ENCODE peak calls at places on chromosome 10, in five cellular contexts. U is uterus, M is PC-3, A is heart right ventricle, T is tibial nerve. V is an unnamed sample.

GRCh38 chr10:2111936-2112335 is 374.6 kb upstream of the ADARB2 start:
- DNase-seq in U (no peak), M (peak), A (no peak), T (no peak), V (peak)

GRCh38 chr10:90193240-90193985 is 492.0 kb downstream of the KIF20B start:
- DNase-seq in U (no peak), M (peak), A (no peak), T (no peak), V (no peak)

GRCh38 chr10:96863922-96864543 is 31.9 kb downstream of the LCOR start:
- DNase-seq in U (no peak), M (peak), A (no peak), T (no peak), V (peak)

GRCh38 chr10:108970016-108970415 is 953.3 kb downstream of the XPNPEP1 start:
- DNase-seq in U (no peak), M (peak), A (no peak), T (no peak), V (peak)

GRCh38 chr10:63058236-63058635 is 74.9 kb upstream of the NRBF2 start:
- DNase-seq in U (no peak), M (no peak), A (no peak), T (no peak), V (no peak)

GRCh38 chr10:8438603-8439002 is 384.1 kb downstream of the GATA3 start:
- DNase-seq in U (no peak), M (no peak), A (no peak), T (no peak), V (no peak)

GRCh38 chr10:32263300-32263699 is 83.7 kb downstream of the EPC1 start:
- DNase-seq in U (no peak), M (peak), A (no peak), T (no peak), V (peak)

GRCh38 chr10:69742928-69743602 is 58.6 kb upstream of the COL13A1 start:
- DNase-seq in U (no peak), M (peak), A (no peak), T (no peak), V (peak)

GRCh38 chr10:110852255-110852896 is 19.4 kb upstream of the PDCD4 start:
- DNase-seq in U (no peak), M (peak), A (no peak), T (no peak), V (peak)

GRCh38 chr10:60280475-60280874 is 109.2 kb downstream of the ANK3 start:
- DNase-seq in U (no peak), M (peak), A (no peak), T (no peak), V (no peak)

GRCh38 chr10:79444243-79445119 is 943 bp downstream of the ZCCHC24 start:
- DNase-seq in U (peak), M (peak), A (peak), T (peak), V (peak)

GRCh38 chr10:78700413-78700812 is 368.4 kb upstream of the ZMIZ1 start:
- DNase-seq in U (no peak), M (peak), A (peak), T (no peak), V (peak)

GRCh38 chr10:79382491-79382941 is 35.2 kb downstream of the PPIF start:
- DNase-seq in U (peak), M (no peak), A (no peak), T (no peak), V (no peak)

GRCh38 chr10:58209669-58210068 is 58.0 kb downstream of the IPMK start:
- DNase-seq in U (no peak), M (no peak), A (peak), T (no peak), V (no peak)

DNA sequence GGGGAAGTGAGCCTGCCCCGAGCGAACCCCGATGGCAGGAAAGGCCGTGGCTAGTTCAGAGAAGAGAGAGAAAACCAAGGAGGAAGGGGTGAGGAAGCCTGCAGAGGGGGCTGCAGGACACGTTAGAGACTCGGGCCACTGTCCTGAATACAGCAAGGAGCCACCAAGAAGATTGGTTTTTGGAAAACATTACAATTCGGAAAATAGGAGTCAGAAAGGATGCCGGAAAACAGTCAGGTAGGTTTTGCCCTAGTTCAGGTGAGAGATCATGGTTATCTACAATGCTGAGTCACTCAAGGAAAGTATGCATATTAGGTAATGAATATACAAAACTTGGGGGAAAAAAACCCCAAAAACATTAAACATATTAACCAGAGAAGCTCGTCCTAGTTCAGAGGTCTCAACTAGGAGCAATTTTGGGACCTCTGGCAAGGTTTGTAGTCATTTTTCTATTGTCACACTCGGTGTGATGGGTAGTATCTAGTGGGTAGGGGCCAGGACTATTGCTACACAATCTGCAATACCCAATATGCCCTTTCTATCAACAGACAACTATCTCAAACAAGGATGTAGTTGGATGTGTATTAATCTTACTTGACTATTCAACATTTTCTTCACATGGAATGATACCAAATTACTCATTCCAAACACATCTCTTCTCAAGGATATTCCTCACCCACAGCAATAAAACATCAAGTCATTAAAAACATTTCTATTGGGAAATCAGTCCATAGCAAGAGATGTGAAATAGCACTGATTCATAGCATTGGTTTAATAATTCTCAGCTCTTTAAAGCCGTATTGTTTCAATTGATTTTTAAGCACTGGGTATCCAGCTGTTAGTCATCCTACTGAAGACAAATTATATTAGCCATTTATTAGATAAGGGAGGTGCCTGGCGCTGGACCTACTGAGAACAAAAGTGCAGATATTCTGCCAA is 74.4 kb upstream of the RSU1 start:
- DNase-seq in U (peak), M (peak), A (peak), T (peak), V (peak)
- TF ChIP-seq CTCF in U (peak), M (no peak), A (peak), T (peak), V (no peak)

DNA sequence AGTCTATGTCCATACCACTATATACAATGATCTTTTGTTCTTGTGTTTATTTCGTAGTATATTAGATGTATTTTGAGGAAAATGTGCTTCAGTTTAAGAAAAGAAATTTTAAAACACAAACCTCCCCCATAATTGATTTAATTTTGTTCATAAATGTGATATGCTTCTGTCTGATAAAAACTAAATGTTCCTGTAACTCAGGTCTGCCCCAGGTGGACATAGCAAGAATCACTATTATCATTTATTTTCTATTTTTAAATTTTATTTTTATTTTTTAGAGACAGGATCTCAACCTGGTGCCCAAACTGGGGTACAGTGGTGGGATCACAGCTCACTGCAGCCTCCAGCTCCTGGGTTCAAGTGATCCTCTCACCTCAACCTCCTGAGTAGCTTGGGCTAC is 43.2 kb downstream of the BEND7 start:
- DNase-seq in U (no peak), M (peak), A (no peak), T (no peak), V (peak)
- TF ChIP-seq CTCF in U (no peak), M (peak), A (peak), T (no peak), V (peak)

DNA sequence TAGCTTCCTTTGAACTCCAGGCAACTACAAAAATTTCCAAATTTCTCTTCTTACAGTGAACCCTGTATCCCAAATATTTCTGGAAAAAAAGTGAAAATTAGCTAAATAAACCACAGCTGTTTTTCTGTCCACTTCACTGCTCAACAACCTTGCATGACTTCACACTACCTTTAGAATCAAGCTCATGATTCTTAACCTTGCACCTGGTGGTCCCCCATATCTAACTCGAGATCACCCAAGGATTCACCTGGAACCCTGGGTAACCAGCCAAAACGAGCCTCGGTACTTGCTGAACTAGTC is 47.5 kb downstream of the PDLIM1 start:
- DNase-seq in U (no peak), M (no peak), A (no peak), T (no peak), V (no peak)
- TF ChIP-seq CTCF in U (no peak), M (no peak), A (no peak), T (no peak), V (no peak)

DNA sequence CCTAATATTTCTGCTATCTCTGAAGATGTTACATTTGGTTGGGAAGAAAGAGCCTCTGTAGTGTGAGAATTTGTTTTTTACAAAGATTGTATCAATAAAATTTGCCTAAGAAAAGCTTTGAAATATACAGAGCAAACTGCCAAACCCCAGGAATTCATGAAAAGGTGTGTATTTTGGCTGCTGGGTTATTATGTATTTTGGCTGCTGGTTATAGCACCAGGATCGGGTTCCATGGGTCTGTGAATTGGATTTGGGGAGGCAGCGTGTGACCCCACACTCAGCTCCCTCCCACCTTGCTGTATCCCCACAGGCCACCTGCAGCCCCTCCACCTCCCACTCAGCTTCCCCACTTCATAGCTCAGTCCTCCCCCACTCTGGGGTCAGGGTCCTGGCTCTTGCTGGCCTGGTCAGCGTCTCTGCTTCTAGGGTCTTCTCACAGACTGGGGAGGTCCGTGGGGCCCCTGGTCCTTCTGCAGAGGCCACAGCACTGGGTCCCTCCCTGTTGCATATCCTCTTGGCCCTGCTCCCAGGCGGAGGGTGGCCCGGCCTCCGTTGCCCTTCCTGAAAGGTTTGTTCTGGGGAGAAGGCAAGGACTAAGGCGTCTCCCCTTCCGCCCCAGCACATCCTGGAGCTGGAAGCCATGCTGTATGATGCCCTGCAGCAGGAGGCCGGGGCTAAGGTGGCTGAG is 24.0 kb upstream of the DPYSL4 start:
- DNase-seq in U (no peak), M (no peak), A (peak), T (no peak), V (no peak)
- TF ChIP-seq CTCF in U (no peak), M (no peak), A (no peak), T (no peak), V (no peak)

GRCh38 chr10:22410846-22411245 is 65.5 kb downstream of the SPAG6 start:
- DNase-seq in U (no peak), M (no peak), A (no peak), T (no peak), V (no peak)
- TF ChIP-seq CTCF in U (no peak), M (no peak), A (no peak), T (no peak), V (no peak)

GRCh38 chr10:128843972-128844371 is 623.1 kb upstream of the MGMT start:
- DNase-seq in U (no peak), M (no peak), A (no peak), T (no peak), V (peak)
- TF ChIP-seq CTCF in U (no peak), M (no peak), A (no peak), T (no peak), V (no peak)

GRCh38 chr10:99484626-99485581 is 47.8 kb upstream of the NKX2-3 start:
- DNase-seq in U (no peak), M (peak), A (no peak), T (no peak), V (peak)
- TF ChIP-seq CTCF in U (no peak), M (peak), A (no peak), T (no peak), V (peak)

GRCh38 chr10:102393411-102394078 is 2.0 kb upstream of the NFKB2 start:
- DNase-seq in U (no peak), M (no peak), A (no peak), T (no peak), V (no peak)
- TF ChIP-seq CTCF in U (no peak), M (peak), A (no peak), T (no peak), V (peak)